ENCODE peak calls at places on chromosomes 16 and 17, in four cellular contexts. One of them, this sample, is unnamed.
A peak's percentile ranks its signal among the peaks of the same experiment; 100 is the strongest.

GRCh38 chr17:79834575-79835469 is 4.4 kb downstream of the CBX4 start:
- DNase-seq in AG09309: no peak
- DNase-seq in astrocyte of the cerebellum: no peak
- DNase-seq in CD8-positive, alpha-beta T cell: peak; percentile 66
- DNase-seq in this sample: no peak

GRCh38 chr17:4087911-4088693 is 54.7 kb downstream of the ZZEF1 start:
- DNase-seq in AG09309: no peak
- DNase-seq in CD8-positive, alpha-beta T cell: no peak
- DNase-seq in astrocyte of the cerebellum: no peak
- DNase-seq in this sample: no peak

GRCh38 chr16:61575617-61576016 is 460.6 kb downstream of the CDH8 start:
- DNase-seq in astrocyte of the cerebellum: no peak
- DNase-seq in CD8-positive, alpha-beta T cell: no peak
- DNase-seq in AG09309: no peak
- DNase-seq in this sample: no peak

GRCh38 chr16:16095646-16096045 is 127.6 kb downstream of the ABCC6 start:
- DNase-seq in astrocyte of the cerebellum: no peak
- DNase-seq in CD8-positive, alpha-beta T cell: no peak
- DNase-seq in AG09309: no peak
- DNase-seq in this sample: no peak

GRCh38 chr16:19896951-19897350 is 12.3 kb upstream of the GPRC5B start:
- DNase-seq in astrocyte of the cerebellum: no peak
- DNase-seq in CD8-positive, alpha-beta T cell: no peak
- DNase-seq in AG09309: no peak
- DNase-seq in this sample: no peak

GRCh38 chr16:4729876-4730275 is 4.2 kb downstream of the ANKS3 start:
- DNase-seq in CD8-positive, alpha-beta T cell: no peak
- DNase-seq in AG09309: no peak
- DNase-seq in astrocyte of the cerebellum: no peak
- DNase-seq in this sample: no peak

GRCh38 chr16:15782573-15783365 is 74.1 kb downstream of the MYH11 start:
- DNase-seq in AG09309: no peak
- DNase-seq in CD8-positive, alpha-beta T cell: no peak
- DNase-seq in astrocyte of the cerebellum: no peak
- DNase-seq in this sample: no peak

GRCh38 chr17:80837711-80838110 is 153.9 kb upstream of the CHMP6 start:
- DNase-seq in CD8-positive, alpha-beta T cell: no peak
- DNase-seq in AG09309: no peak
- DNase-seq in astrocyte of the cerebellum: no peak
- DNase-seq in this sample: no peak

GRCh38 chr17:9677411-9677810 is 32.1 kb downstream of the USP43 start:
- DNase-seq in AG09309: no peak
- DNase-seq in CD8-positive, alpha-beta T cell: no peak
- DNase-seq in astrocyte of the cerebellum: no peak
- DNase-seq in this sample: no peak

GRCh38 chr17:32783602-32784001 is 93.3 kb downstream of the MYO1D start:
- DNase-seq in CD8-positive, alpha-beta T cell: no peak
- DNase-seq in AG09309: peak; percentile 52
- DNase-seq in astrocyte of the cerebellum: peak; percentile 49
- DNase-seq in this sample: no peak

GRCh38 chr16:88013766-88014165 is 62.5 kb downstream of the BANP start:
- DNase-seq in astrocyte of the cerebellum: no peak
- DNase-seq in CD8-positive, alpha-beta T cell: no peak
- DNase-seq in AG09309: no peak
- DNase-seq in this sample: no peak

GRCh38 chr16:75250089-75250808 is 1.2 kb downstream of the BCAR1 start:
- DNase-seq in AG09309: no peak
- DNase-seq in CD8-positive, alpha-beta T cell: no peak
- DNase-seq in astrocyte of the cerebellum: no peak
- DNase-seq in this sample: no peak

GRCh38 chr17:49522329-49522890 is 27.3 kb downstream of the NGFR start:
- DNase-seq in AG09309: no peak
- DNase-seq in astrocyte of the cerebellum: no peak
- DNase-seq in CD8-positive, alpha-beta T cell: no peak
- DNase-seq in this sample: no peak

GRCh38 chr17:68172461-68172954 is 75.3 kb upstream of the AMZ2 start:
- DNase-seq in CD8-positive, alpha-beta T cell: peak; percentile 81
- DNase-seq in AG09309: no peak
- DNase-seq in astrocyte of the cerebellum: peak; percentile 23
- DNase-seq in this sample: peak; percentile 61

GRCh38 chr17:58352843-58353719 is 1.1 kb upstream of the SUPT4H1 start:
- DNase-seq in astrocyte of the cerebellum: peak; percentile 4
- DNase-seq in CD8-positive, alpha-beta T cell: peak; percentile 20
- DNase-seq in AG09309: no peak
- DNase-seq in this sample: no peak

GRCh38 chr17:67613961-67614360 is 103.8 kb upstream of the NOL11 start:
- DNase-seq in AG09309: no peak
- DNase-seq in CD8-positive, alpha-beta T cell: no peak
- DNase-seq in astrocyte of the cerebellum: no peak
- DNase-seq in this sample: no peak

GRCh38 chr17:62790554-62790953 is 17.6 kb downstream of the MARCHF10 start:
- DNase-seq in AG09309: no peak
- DNase-seq in CD8-positive, alpha-beta T cell: no peak
- DNase-seq in astrocyte of the cerebellum: no peak
- DNase-seq in this sample: no peak

GRCh38 chr17:69287168-69287567 is 39.8 kb downstream of the ABCA5 start:
- DNase-seq in CD8-positive, alpha-beta T cell: no peak
- DNase-seq in astrocyte of the cerebellum: no peak
- DNase-seq in AG09309: no peak
- DNase-seq in this sample: no peak

GRCh38 chr17:42673885-42674754 is 2.7 kb downstream of the PLEKHH3 start:
- DNase-seq in CD8-positive, alpha-beta T cell: peak; percentile 33
- DNase-seq in AG09309: no peak
- DNase-seq in astrocyte of the cerebellum: no peak
- DNase-seq in this sample: no peak

GRCh38 chr17:11239379-11239970 is 1.5 kb upstream of the SHISA6 start:
- DNase-seq in astrocyte of the cerebellum: no peak
- DNase-seq in AG09309: no peak
- DNase-seq in CD8-positive, alpha-beta T cell: no peak
- DNase-seq in this sample: no peak

GRCh38 chr16:30534368-30535105 is at the start of gene ZNF747:
- DNase-seq in astrocyte of the cerebellum: peak; percentile 41
- DNase-seq in AG09309: no peak
- DNase-seq in CD8-positive, alpha-beta T cell: peak; percentile 93
- DNase-seq in this sample: peak; percentile 94

GRCh38 chr17:77361986-77362620 is 221.3 kb downstream of the SEC14L1 start:
- DNase-seq in astrocyte of the cerebellum: no peak
- DNase-seq in AG09309: no peak
- DNase-seq in CD8-positive, alpha-beta T cell: no peak
- DNase-seq in this sample: no peak

GRCh38 chr16:30482366-30482765 is 9.8 kb downstream of the ITGAL start:
- DNase-seq in CD8-positive, alpha-beta T cell: no peak
- DNase-seq in AG09309: no peak
- DNase-seq in astrocyte of the cerebellum: no peak
- DNase-seq in this sample: no peak

GRCh38 chr17:54426287-54426886 is 474.3 kb upstream of the TOM1L1 start:
- DNase-seq in AG09309: no peak
- DNase-seq in astrocyte of the cerebellum: no peak
- DNase-seq in CD8-positive, alpha-beta T cell: no peak
- DNase-seq in this sample: no peak

GRCh38 chr17:55743103-55743679 is 7.7 kb upstream of the PCTP start:
- DNase-seq in CD8-positive, alpha-beta T cell: no peak
- DNase-seq in AG09309: no peak
- DNase-seq in astrocyte of the cerebellum: no peak
- DNase-seq in this sample: no peak

GRCh38 chr16:30054959-30055553 is 10.5 kb upstream of the ALDOA start:
- DNase-seq in AG09309: no peak
- DNase-seq in CD8-positive, alpha-beta T cell: peak; percentile 36
- DNase-seq in astrocyte of the cerebellum: no peak
- DNase-seq in this sample: no peak

GRCh38 chr16:86318119-86318518 is 192.2 kb upstream of the FOXF1 start:
- DNase-seq in CD8-positive, alpha-beta T cell: no peak
- DNase-seq in astrocyte of the cerebellum: no peak
- DNase-seq in AG09309: no peak
- DNase-seq in this sample: no peak

GRCh38 chr17:17797119-17797809 is 39.5 kb downstream of the SREBF1 start:
- DNase-seq in CD8-positive, alpha-beta T cell: no peak
- DNase-seq in AG09309: no peak
- DNase-seq in astrocyte of the cerebellum: no peak
- DNase-seq in this sample: no peak

GRCh38 chr17:7574176-7574953 is 5.1 kb upstream of the CD68 start:
- DNase-seq in AG09309: no peak
- DNase-seq in CD8-positive, alpha-beta T cell: no peak
- DNase-seq in astrocyte of the cerebellum: no peak
- DNase-seq in this sample: no peak

GRCh38 chr17:81666092-81666341 is 388 bp downstream of the OXLD1 start:
- DNase-seq in astrocyte of the cerebellum: no peak
- DNase-seq in CD8-positive, alpha-beta T cell: peak; percentile 21
- DNase-seq in AG09309: no peak
- DNase-seq in this sample: no peak

GRCh38 chr17:40561294-40561870 is 3.9 kb downstream of the CCR7 start:
- DNase-seq in CD8-positive, alpha-beta T cell: no peak
- DNase-seq in astrocyte of the cerebellum: no peak
- DNase-seq in AG09309: no peak
- DNase-seq in this sample: no peak

GRCh38 chr17:57869599-57870282 is 19.9 kb upstream of the MRPS23 start:
- DNase-seq in AG09309: peak; percentile 77
- DNase-seq in astrocyte of the cerebellum: peak; percentile 53
- DNase-seq in CD8-positive, alpha-beta T cell: no peak
- DNase-seq in this sample: no peak

GRCh38 chr17:52035336-52035915 is 123.1 kb downstream of the CA10 start:
- DNase-seq in CD8-positive, alpha-beta T cell: no peak
- DNase-seq in astrocyte of the cerebellum: no peak
- DNase-seq in AG09309: no peak
- DNase-seq in this sample: peak; percentile 16

GRCh38 chr17:4604111-4604644 is 19.8 kb downstream of the SMTNL2 start:
- DNase-seq in CD8-positive, alpha-beta T cell: no peak
- DNase-seq in astrocyte of the cerebellum: peak; percentile 37
- DNase-seq in AG09309: no peak
- DNase-seq in this sample: no peak

GRCh38 chr16:79728048-79728922 is 127.7 kb upstream of the MAF start:
- DNase-seq in CD8-positive, alpha-beta T cell: no peak
- DNase-seq in astrocyte of the cerebellum: no peak
- DNase-seq in AG09309: no peak
- DNase-seq in this sample: no peak

GRCh38 chr16:1445518-1446197 is 1.3 kb upstream of the CCDC154 start:
- DNase-seq in astrocyte of the cerebellum: no peak
- DNase-seq in CD8-positive, alpha-beta T cell: no peak
- DNase-seq in AG09309: no peak
- DNase-seq in this sample: no peak

GRCh38 chr16:81526199-81526598 is 81.6 kb downstream of the CMIP start:
- DNase-seq in astrocyte of the cerebellum: no peak
- DNase-seq in CD8-positive, alpha-beta T cell: no peak
- DNase-seq in AG09309: no peak
- DNase-seq in this sample: no peak

GRCh38 chr17:37637956-37638355 is 5.3 kb downstream of the DDX52 start:
- DNase-seq in CD8-positive, alpha-beta T cell: no peak
- DNase-seq in astrocyte of the cerebellum: no peak
- DNase-seq in AG09309: no peak
- DNase-seq in this sample: no peak

GRCh38 chr17:37643829-37644228 is 583 bp upstream of the DDX52 start:
- DNase-seq in AG09309: no peak
- DNase-seq in CD8-positive, alpha-beta T cell: no peak
- DNase-seq in astrocyte of the cerebellum: no peak
- DNase-seq in this sample: no peak

GRCh38 chr17:37642706-37643105 is 540 bp downstream of the DDX52 start:
- DNase-seq in AG09309: no peak
- DNase-seq in astrocyte of the cerebellum: no peak
- DNase-seq in CD8-positive, alpha-beta T cell: no peak
- DNase-seq in this sample: no peak

GRCh38 chr17:37640016-37640415 is 3.2 kb downstream of the DDX52 start:
- DNase-seq in astrocyte of the cerebellum: no peak
- DNase-seq in CD8-positive, alpha-beta T cell: no peak
- DNase-seq in AG09309: no peak
- DNase-seq in this sample: no peak

GRCh38 chr17:37643118-37643766 is at the start of gene DDX52:
- DNase-seq in AG09309: peak; percentile 55
- DNase-seq in CD8-positive, alpha-beta T cell: peak; percentile 86
- DNase-seq in astrocyte of the cerebellum: peak; percentile 70
- DNase-seq in this sample: peak; percentile 83
- TF ChIP-seq CTCF in AG09309: no peak
- TF ChIP-seq CTCF in CD8-positive, alpha-beta T cell: no peak
- TF ChIP-seq CTCF in astrocyte of the cerebellum: no peak
- TF ChIP-seq CTCF in this sample: peak; percentile 63

DNA sequence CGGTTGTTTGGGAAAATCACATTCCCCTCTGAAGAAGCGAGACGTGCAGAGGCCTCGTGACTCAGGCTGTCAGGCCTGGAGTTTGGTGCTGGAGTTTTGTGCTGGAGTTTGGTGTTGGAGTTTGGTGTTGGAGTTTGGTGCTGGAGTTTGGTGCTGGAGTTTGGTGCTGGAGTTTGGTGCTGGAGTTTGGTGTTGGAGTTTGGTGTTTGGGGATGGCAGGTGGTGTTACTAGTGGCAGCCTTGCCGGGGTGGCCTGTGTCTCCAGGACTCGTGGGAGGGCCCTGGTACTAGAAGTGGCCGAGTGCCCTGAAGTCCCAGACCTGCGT is 12.6 kb downstream of the TBC1D24 start:
- DNase-seq in CD8-positive, alpha-beta T cell: no peak
- DNase-seq in AG09309: no peak
- DNase-seq in astrocyte of the cerebellum: no peak
- DNase-seq in this sample: no peak
- H3K4me3 ChIP-seq in CD8-positive, alpha-beta T cell: no peak overlapping the region
- H3K4me3 ChIP-seq in AG09309: no peak overlapping the region
- H3K4me3 ChIP-seq in astrocyte of the cerebellum: no peak overlapping the region
- H3K4me3 ChIP-seq in this sample: no peak overlapping the region

GRCh38 chr17:75032896-75033294 is 13.9 kb downstream of the ATP5PD start:
- DNase-seq in AG09309: no peak
- DNase-seq in astrocyte of the cerebellum: no peak
- DNase-seq in CD8-positive, alpha-beta T cell: no peak
- DNase-seq in this sample: no peak

GRCh38 chr17:75036643-75037268 is 10.0 kb downstream of the ATP5PD start:
- DNase-seq in AG09309: no peak
- DNase-seq in astrocyte of the cerebellum: no peak
- DNase-seq in CD8-positive, alpha-beta T cell: peak; percentile 93
- DNase-seq in this sample: peak; percentile 76

GRCh38 chr17:75031972-75032895 is 14.5 kb downstream of the ATP5PD start:
- DNase-seq in AG09309: no peak
- DNase-seq in astrocyte of the cerebellum: no peak
- DNase-seq in CD8-positive, alpha-beta T cell: peak; percentile 61
- DNase-seq in this sample: peak; percentile 68

GRCh38 chr17:75033346-75034235 is 13.2 kb downstream of the ATP5PD start:
- DNase-seq in astrocyte of the cerebellum: peak; percentile 67
- DNase-seq in CD8-positive, alpha-beta T cell: peak; percentile 89
- DNase-seq in AG09309: peak; percentile 71
- DNase-seq in this sample: peak; percentile 94

GRCh38 chr17:75034236-75034908 is 12.4 kb downstream of the ATP5PD start:
- DNase-seq in astrocyte of the cerebellum: no peak
- DNase-seq in CD8-positive, alpha-beta T cell: peak; percentile 80
- DNase-seq in AG09309: no peak
- DNase-seq in this sample: peak; percentile 92
- TF ChIP-seq CTCF in astrocyte of the cerebellum: peak; percentile 27
- TF ChIP-seq CTCF in CD8-positive, alpha-beta T cell: no peak
- TF ChIP-seq CTCF in AG09309: peak; percentile 25
- TF ChIP-seq CTCF in this sample: no peak

DNA sequence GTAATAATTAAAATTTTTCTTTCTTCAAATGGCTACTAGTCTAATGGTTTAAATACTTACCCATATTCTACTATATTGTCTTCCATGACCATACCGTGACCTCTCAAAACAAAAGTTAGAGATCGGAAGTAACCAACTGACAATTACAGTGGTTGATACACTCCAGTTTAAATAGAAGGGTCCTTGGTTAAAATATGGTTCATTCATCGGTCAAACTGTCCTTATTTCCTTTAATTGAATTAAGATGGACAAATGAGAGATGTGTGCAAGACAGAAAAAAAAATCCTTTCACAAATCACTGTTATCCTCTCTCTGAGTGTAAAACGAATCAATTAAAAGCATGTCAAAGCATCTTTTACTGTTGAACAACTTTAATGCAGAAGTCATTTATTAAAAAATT is 214.3 kb upstream of the TBX2 start:
- DNase-seq in CD8-positive, alpha-beta T cell: no peak
- DNase-seq in astrocyte of the cerebellum: no peak
- DNase-seq in AG09309: no peak
- DNase-seq in this sample: no peak
- H3K4me3 ChIP-seq in CD8-positive, alpha-beta T cell: no peak overlapping the region
- H3K4me3 ChIP-seq in astrocyte of the cerebellum: no peak overlapping the region
- H3K4me3 ChIP-seq in AG09309: no peak overlapping the region
- H3K4me3 ChIP-seq in this sample: no peak overlapping the region